ENCODE peak calls at places on chromosomes 3 and 15, in six cellular contexts. Q is prostate gland, G is sigmoid colon, W is transverse colon, Z is uterus, B is HCT116. S is an unnamed sample. For H3K27me3, the result is how much of the 10 kb centered on the place peaks cover.

GRCh38 chr3:21310176-21310575 is 440.8 kb downstream of the ZNF385D start:
- DNase-seq in B (no peak), G (no peak), Q (no peak), Z (no peak), W (no peak), S (no peak)

GRCh38 chr15:81573098-81573746 is 199.2 kb upstream of the TMC3 start:
- DNase-seq in G (no peak), B (no peak), Q (no peak), Z (no peak), W (no peak), S (no peak)

GRCh38 chr3:148583793-148584192 is 113.9 kb upstream of the AGTR1 start:
- DNase-seq in G (no peak), Q (no peak), B (no peak), Z (no peak), W (no peak), S (no peak)

GRCh38 chr3:14520967-14521366 is 19.2 kb downstream of the GRIP2 start:
- DNase-seq in Q (no peak), Z (no peak), W (no peak), G (peak), B (no peak), S (no peak)

GRCh38 chr15:81507831-81508230 is 133.8 kb upstream of the TMC3 start:
- DNase-seq in W (no peak), Q (no peak), G (no peak), B (no peak), Z (no peak), S (no peak)

GRCh38 chr15:94335616-94336015 is 104.3 kb downstream of the MCTP2 start:
- DNase-seq in G (no peak), W (no peak), Q (no peak), B (no peak), Z (no peak), S (no peak)

GRCh38 chr3:130276203-130276803 is 69.2 kb upstream of the COL6A5 start:
- DNase-seq in G (no peak), W (no peak), Z (no peak), B (peak), Q (no peak), S (no peak)

GRCh38 chr15:68930268-68931022 is at the start of gene SPESP1:
- DNase-seq in B (no peak), G (peak), Z (peak), Q (no peak), W (peak), S (no peak)

GRCh38 chr3:132317229-132317948 is at the start of gene ACP3:
- DNase-seq in B (peak), G (no peak), Q (peak), Z (peak), W (peak), S (no peak)

GRCh38 chr15:101600024-101600423 is 52.2 kb downstream of the TM2D3 start:
- DNase-seq in Z (no peak), G (no peak), B (no peak), Q (no peak), W (no peak), S (no peak)

GRCh38 chr3:542030-542429 is 345.5 kb downstream of the CHL1 start:
- DNase-seq in G (no peak), Z (no peak), B (no peak), Q (no peak), W (no peak), S (no peak)

GRCh38 chr15:101167791-101168462 is 83.9 kb downstream of the CHSY1 start:
- DNase-seq in Z (peak), W (peak), G (peak), Q (peak), B (peak), S (peak)

GRCh38 chr3:196501316-196502064 is 2.1 kb downstream of the RNF168 start:
- DNase-seq in Q (no peak), G (no peak), B (no peak), W (peak), Z (no peak), S (no peak)

GRCh38 chr15:64944961-64945360 is 33.3 kb downstream of the ANKDD1A start:
- DNase-seq in Z (no peak), Q (no peak), W (no peak), B (no peak), G (no peak), S (peak)

GRCh38 chr3:55885721-55886120 is 398.6 kb upstream of the WNT5A start:
- DNase-seq in W (no peak), Z (no peak), B (no peak), G (no peak), Q (no peak), S (peak)

GRCh38 chr3:66419053-66419440 is 81.8 kb downstream of the LRIG1 start:
- DNase-seq in Z (no peak), B (no peak), Q (no peak), W (no peak), G (no peak), S (no peak)

GRCh38 chr15:62672268-62672667 is 370.3 kb upstream of the TPM1 start:
- DNase-seq in Q (no peak), Z (peak), W (no peak), B (no peak), G (no peak), S (no peak)

GRCh38 chr3:66473637-66474036 is 27.2 kb downstream of the LRIG1 start:
- DNase-seq in W (no peak), Z (no peak), Q (peak), G (no peak), B (no peak), S (no peak)

GRCh38 chr3:65597225-65597951 is 441.3 kb downstream of the MAGI1 start:
- DNase-seq in B (no peak), W (peak), Z (no peak), Q (no peak), G (peak), S (no peak)

GRCh38 chr15:75578948-75579908 is at the start of gene PTPN9:
- DNase-seq in B (peak), G (peak), Q (peak), Z (peak), W (peak), S (peak)

GRCh38 chr15:77659350-77660321 is 26.9 kb upstream of the LINGO1 start:
- DNase-seq in Z (no peak), G (no peak), W (peak), Q (peak), B (peak), S (no peak)

GRCh38 chr3:195009607-195010006 is 261.4 kb downstream of the XXYLT1 start:
- DNase-seq in Z (no peak), G (peak), Q (no peak), W (no peak), B (no peak), S (no peak)

GRCh38 chr15:29860872-29861271 is 38.6 kb upstream of the TJP1 start:
- DNase-seq in Q (no peak), Z (no peak), W (no peak), G (no peak), B (no peak), S (no peak)

GRCh38 chr3:77868725-77869124 is 828.8 kb downstream of the ROBO2 start:
- DNase-seq in B (no peak), G (no peak), W (no peak), Q (no peak), Z (no peak), S (no peak)

GRCh38 chr3:17645074-17645698 is 97.2 kb downstream of the TBC1D5 start:
- DNase-seq in Q (peak), B (peak), Z (peak), W (no peak), G (no peak), S (no peak)

GRCh38 chr3:120404876-120405275 is 45.9 kb downstream of the FSTL1 start:
- DNase-seq in B (no peak), Q (no peak), G (no peak), W (no peak), Z (no peak), S (no peak)

GRCh38 chr15:71629147-71629760 is 181.1 kb upstream of the NR2E3 start:
- DNase-seq in B (no peak), Z (no peak), W (no peak), G (no peak), Q (no peak), S (no peak)

GRCh38 chr3:13466781-13467180 is 13.3 kb upstream of the HDAC11 start:
- DNase-seq in G (no peak), Z (no peak), B (no peak), W (no peak), Q (no peak), S (no peak)
- TF ChIP-seq CTCF in G (no peak), Z (no peak), B (no peak), W (no peak), Q (no peak), S (no peak)

GRCh38 chr3:171190668-171191067 is 164.1 kb upstream of the SLC2A2 start:
- DNase-seq in W (no peak), B (no peak), Z (no peak), Q (no peak), G (no peak), S (no peak)
- H3K27me3 ChIP-seq in W (under half), B (under half), Z (under half), Q (under half), G (under half), S (under half)

DNA sequence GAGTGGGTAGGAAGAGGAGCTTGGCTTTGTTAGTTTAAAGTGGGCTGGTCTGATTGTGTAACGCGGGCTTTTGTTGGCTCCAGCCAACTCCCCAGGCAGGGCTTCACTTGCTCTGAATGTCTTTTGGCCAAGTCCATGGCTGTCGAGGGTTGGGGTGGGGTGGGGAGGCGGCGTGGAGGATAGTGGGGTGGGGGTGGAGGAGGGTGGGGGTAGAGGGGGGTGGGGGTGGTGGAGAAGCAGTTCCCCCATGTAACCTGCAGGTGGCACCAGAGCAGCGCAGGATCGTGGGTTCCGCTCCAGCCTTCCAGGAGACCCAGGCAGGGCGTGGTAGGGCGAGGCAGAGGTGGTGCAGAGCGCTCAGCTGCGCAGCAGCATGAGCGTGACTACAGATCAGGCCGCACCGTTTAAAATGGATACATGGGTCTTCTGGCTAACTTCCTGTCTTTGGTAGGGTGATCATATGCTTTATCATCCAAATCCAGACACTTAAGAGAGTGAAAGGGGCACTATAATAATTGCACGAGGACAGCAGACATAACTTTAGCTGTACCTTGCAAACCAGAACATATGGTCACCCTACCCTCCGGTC is 28.3 kb downstream of the GOLGA6A start:
- DNase-seq in Z (peak), B (peak), Q (peak), G (peak), W (peak), S (peak)
- TF ChIP-seq POLR2A in Z (no peak), B (no peak), Q (no peak), G (no peak), W (no peak), S (no peak)

DNA sequence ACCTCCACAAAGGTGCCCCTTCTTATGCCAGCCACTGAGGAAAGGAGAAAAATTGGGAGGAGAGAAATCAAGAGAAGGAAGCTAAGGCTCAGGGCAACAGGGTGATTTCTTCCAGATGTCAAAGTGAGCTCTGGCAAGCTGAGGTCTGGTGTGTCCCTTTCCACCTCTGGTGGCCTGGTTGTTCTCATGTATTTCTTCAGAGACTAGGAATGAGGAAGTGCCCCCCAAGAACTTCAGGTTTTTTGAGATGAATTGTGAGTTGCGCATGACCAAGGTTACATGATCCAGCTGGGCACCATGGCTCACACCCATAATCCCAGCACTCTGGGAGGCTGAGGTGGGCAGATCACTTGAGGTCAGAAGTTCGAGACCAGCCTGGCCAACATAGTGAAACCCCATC is 5.6 kb downstream of the RAB6B start:
- DNase-seq in G (no peak), B (no peak), Q (no peak), W (no peak), Z (no peak), S (peak)
- TF ChIP-seq CTCF in G (no peak), B (no peak), Q (no peak), W (no peak), Z (no peak), S (no peak)

GRCh38 chr15:43132830-43133428 is 457 bp upstream of the TMEM62 start:
- DNase-seq in B (no peak), W (peak), Z (no peak), G (no peak), Q (no peak), S (no peak)

GRCh38 chr15:43135351-43135750 is 2.0 kb downstream of the TMEM62 start:
- DNase-seq in W (no peak), G (no peak), B (no peak), Q (no peak), Z (no peak), S (no peak)

GRCh38 chr15:43133429-43134156 is at the start of gene TMEM62:
- DNase-seq in B (peak), G (peak), Q (peak), W (peak), Z (peak), S (peak)

GRCh38 chr15:43134157-43134637 is 811 bp downstream of the TMEM62 start:
- DNase-seq in G (no peak), Z (no peak), W (no peak), Q (no peak), B (no peak), S (no peak)
- H3K27me3 ChIP-seq in G (under half), Z (under half), W (under half), Q (under half), B (under half), S (under half)

DNA sequence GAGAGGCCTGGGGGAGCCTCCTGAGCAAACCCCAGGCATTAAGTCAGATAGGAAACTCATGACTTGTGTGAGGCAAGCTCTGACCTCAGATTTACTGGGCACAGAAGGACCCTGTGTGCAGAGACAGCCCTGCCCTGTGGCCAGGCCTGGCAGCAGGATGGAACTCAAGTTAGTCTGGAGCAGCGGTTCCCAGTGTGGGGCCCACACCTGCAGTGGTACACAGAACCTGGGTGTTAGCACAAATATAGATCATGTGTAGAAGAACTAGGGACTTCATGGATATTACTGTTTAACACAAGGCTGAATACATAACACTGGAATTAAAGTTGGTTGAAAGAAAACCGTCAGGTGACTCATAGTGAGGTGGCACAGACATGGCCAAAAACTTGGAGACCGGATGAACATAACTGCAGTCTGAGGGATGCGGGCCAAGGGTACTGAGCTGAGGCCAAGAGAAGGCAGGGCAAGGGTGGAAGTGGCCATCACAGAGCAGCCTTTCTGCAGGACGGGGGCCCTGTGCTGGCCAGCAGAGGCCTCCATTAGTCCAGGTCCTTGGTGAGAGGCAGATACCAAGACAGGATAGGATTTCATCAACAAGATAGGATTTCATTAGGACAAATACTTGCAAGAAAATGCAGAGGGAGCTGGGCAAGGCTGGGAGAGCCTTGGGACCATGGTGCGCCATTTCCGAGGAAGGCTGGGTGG is 40.9 kb downstream of the IRAK2 start:
- DNase-seq in B (peak), W (no peak), Q (no peak), G (no peak), Z (peak), S (no peak)
- TF ChIP-seq POLR2A in B (no peak), W (no peak), Q (peak), G (no peak), Z (no peak), S (no peak)

DNA sequence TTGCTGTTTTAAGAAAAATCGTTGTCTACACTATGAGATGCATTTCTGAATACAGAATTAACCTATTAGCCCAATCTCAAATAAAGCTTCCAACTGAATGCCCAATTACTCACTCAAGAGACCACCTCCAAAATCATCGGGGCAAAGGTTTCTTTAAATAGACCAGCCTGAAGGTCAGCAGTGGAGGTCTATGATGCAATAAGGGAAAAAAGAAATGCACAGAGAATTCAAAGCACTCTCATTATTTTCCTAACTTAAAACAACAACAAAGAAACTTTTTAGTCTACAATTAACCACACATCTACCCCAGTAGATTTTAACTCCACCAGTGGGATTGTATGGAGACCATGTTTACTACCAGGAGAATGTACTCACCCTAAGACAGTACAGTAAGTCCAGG is 657.7 kb upstream of the CCDC54 start:
- DNase-seq in G (no peak), W (no peak), B (no peak), Z (no peak), Q (no peak), S (no peak)
- TF ChIP-seq CTCF in G (no peak), W (no peak), B (no peak), Z (no peak), Q (no peak), S (no peak)

GRCh38 chr3:129001101-129001816 is at the start of gene EFCC1:
- DNase-seq in G (peak), Q (peak), B (no peak), Z (peak), W (peak), S (no peak)

GRCh38 chr3:129003578-129004112 is 2.5 kb downstream of the EFCC1 start:
- DNase-seq in B (peak), Q (peak), W (peak), Z (no peak), G (no peak), S (no peak)

GRCh38 chr3:129000742-129001100 is 383 bp upstream of the EFCC1 start:
- DNase-seq in B (no peak), Q (no peak), G (peak), Z (no peak), W (no peak), S (no peak)

GRCh38 chr3:129002573-129003569 is 1.8 kb downstream of the EFCC1 start:
- DNase-seq in Z (no peak), Q (no peak), B (no peak), W (no peak), G (no peak), S (no peak)

GRCh38 chr3:129001817-129002572 is 891 bp downstream of the EFCC1 start:
- DNase-seq in W (no peak), B (no peak), Z (no peak), Q (no peak), G (peak), S (no peak)
- H3K27me3 ChIP-seq in W (under half), B (under half), Z (under half), Q (under half), G (under half), S (under half)

DNA sequence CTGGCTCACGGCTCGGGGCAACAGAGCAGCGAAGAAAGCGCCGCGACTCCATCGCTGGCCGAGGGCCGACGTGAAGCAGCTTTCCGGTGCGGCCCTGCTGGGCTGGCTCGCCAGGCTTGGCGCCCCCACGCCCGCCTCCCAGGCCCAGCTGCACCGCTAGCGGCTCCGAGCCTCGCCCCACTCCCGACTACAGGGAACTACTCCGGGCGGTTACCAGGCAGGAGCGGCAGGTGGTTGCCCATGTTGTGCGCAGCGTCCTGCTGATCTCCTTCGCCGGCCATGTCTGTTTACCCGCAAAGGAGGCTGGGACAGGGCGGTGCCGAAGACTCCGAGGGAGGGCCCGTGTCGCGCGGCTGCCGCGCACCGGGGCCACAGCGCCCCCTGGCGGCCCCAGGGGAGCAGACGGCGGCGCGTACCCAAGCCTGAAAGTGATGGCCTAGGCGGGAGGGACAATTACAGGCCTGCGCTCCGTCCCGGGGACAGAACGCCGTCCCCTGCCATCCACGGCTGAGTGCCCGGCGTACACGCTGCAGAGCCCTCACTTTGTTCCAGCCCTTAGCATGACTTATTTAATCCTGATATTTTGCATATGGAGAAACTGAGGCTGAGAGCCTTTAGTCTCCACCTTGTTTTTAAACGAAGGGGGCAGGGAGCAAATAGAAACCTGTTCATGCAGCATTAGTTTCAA is at the start of gene CRBN:
- DNase-seq in Z (peak), Q (peak), G (peak), W (peak), B (peak), S (peak)
- TF ChIP-seq POLR2A in Z (peak), Q (peak), G (peak), W (peak), B (peak), S (no peak)

DNA sequence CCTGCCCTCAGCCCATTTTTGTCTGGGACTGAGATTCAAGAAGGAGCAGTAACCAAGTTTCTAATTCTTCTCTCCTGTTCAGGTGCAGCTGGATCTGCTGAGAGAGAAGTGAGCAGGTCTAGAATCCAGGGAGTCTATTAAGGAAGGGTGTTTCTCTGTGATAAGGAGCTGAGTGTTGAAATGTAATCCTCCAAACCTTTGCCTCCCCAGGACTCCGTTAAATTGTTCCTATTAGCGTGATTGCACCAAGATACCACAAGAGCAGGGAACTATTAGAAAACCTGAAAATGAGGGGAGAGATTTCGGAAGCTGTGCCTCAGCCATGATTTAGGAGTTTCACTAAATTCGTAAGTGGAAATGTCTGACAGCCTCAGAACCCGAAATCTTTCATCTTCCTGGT is 192.6 kb downstream of the EBLN2 start:
- DNase-seq in B (no peak), G (no peak), Q (no peak), Z (no peak), W (no peak), S (no peak)
- TF ChIP-seq CTCF in B (no peak), G (no peak), Q (no peak), Z (no peak), W (no peak), S (no peak)

S was measured in esophagus muscularis mucosa.